ENCODE peak calls at places on chromosomes 7 and 10, in seven cellular contexts. G, U, I, J, E, X and F are unnamed samples.

GRCh38 chr10:124703372-124703771 is 40.8 kb downstream of the FAM53B start:
- DNase-seq in G (no peak), U (no peak), I (no peak), J (no peak), E (no peak), X (no peak), F (no peak)

GRCh38 chr7:99115379-99115778 is 28.5 kb downstream of the SMURF1 start:
- DNase-seq in G (no peak), U (no peak), I (no peak), J (no peak), E (no peak), X (no peak), F (no peak)

GRCh38 chr10:28445511-28445910 is 87.4 kb upstream of the WAC start:
- DNase-seq in G (no peak), U (no peak), I (no peak), J (no peak), E (peak), X (no peak), F (no peak)

GRCh38 chr7:41733063-41733398 is 30.1 kb upstream of the INHBA start:
- DNase-seq in G (no peak), U (no peak), I (no peak), J (no peak), E (peak), X (peak), F (no peak)

GRCh38 chr7:22194633-22195273 is 162.2 kb downstream of the RAPGEF5 start:
- DNase-seq in G (no peak), U (no peak), I (no peak), J (no peak), E (no peak), X (no peak), F (no peak)

GRCh38 chr7:83161851-83162401 is 758 bp downstream of the PCLO start:
- DNase-seq in G (no peak), U (no peak), I (no peak), J (no peak), E (no peak), X (no peak), F (peak)

GRCh38 chr10:11724938-11725776 is 17.0 kb upstream of the ECHDC3 start:
- DNase-seq in G (peak), U (peak), I (peak), J (peak), E (peak), X (peak), F (peak)

GRCh38 chr7:43385856-43386255 is 197.1 kb upstream of the STK17A start:
- DNase-seq in G (no peak), U (peak), I (no peak), J (no peak), E (no peak), X (peak), F (no peak)

GRCh38 chr7:100572949-100573675 is 588 bp downstream of the SAP25 start:
- DNase-seq in G (no peak), U (no peak), I (no peak), J (no peak), E (no peak), X (no peak), F (no peak)

GRCh38 chr10:69419761-69420126 is 3.0 kb upstream of the TACR2 start:
- DNase-seq in G (no peak), U (no peak), I (no peak), J (no peak), E (no peak), X (no peak), F (no peak)

GRCh38 chr10:416091-416515 is 273.4 kb downstream of the DIP2C start:
- DNase-seq in G (no peak), U (no peak), I (no peak), J (no peak), E (no peak), X (no peak), F (no peak)

GRCh38 chr7:114083714-114084113 is 164.9 kb upstream of the PPP1R3A start:
- DNase-seq in G (no peak), U (no peak), I (no peak), J (no peak), E (no peak), X (peak), F (no peak)

GRCh38 chr10:102501201-102502028 is 1.1 kb downstream of the ACTR1A start:
- DNase-seq in G (no peak), U (no peak), I (no peak), J (no peak), E (no peak), X (no peak), F (no peak)

GRCh38 chr10:61302124-61302523 is 151.1 kb downstream of the TMEM26 start:
- DNase-seq in G (no peak), U (peak), I (no peak), J (no peak), E (no peak), X (no peak), F (no peak)

GRCh38 chr7:95725170-95725569 is 47.2 kb upstream of the DYNC1I1 start:
- DNase-seq in G (no peak), U (no peak), I (peak), J (no peak), E (no peak), X (no peak), F (peak)

GRCh38 chr7:156823441-156823840 is 69.5 kb downstream of the LMBR1 start:
- DNase-seq in G (no peak), U (no peak), I (no peak), J (no peak), E (no peak), X (peak), F (no peak)

GRCh38 chr10:123997486-123998196 is 95.8 kb downstream of the CHST15 start:
- DNase-seq in G (no peak), U (peak), I (no peak), J (no peak), E (peak), X (peak), F (no peak)

GRCh38 chr7:139744768-139745250 is 33.0 kb downstream of the HIPK2 start:
- DNase-seq in G (no peak), U (no peak), I (no peak), J (no peak), E (no peak), X (no peak), F (no peak)

GRCh38 chr7:115292381-115292780 is 370.5 kb downstream of the MDFIC start:
- DNase-seq in G (no peak), U (no peak), I (no peak), J (no peak), E (no peak), X (no peak), F (no peak)

GRCh38 chr7:1922071-1922869 is 252.2 kb downstream of the ELFN1 start:
- DNase-seq in G (no peak), U (no peak), I (no peak), J (no peak), E (no peak), X (peak), F (no peak)

GRCh38 chr7:44292876-44293560 is 32.4 kb downstream of the CAMK2B start:
- DNase-seq in G (no peak), U (no peak), I (no peak), J (no peak), E (no peak), X (no peak), F (no peak)

GRCh38 chr7:150344299-150344698 is 2.9 kb upstream of the RARRES2 start:
- DNase-seq in G (no peak), U (no peak), I (no peak), J (no peak), E (no peak), X (no peak), F (no peak)

GRCh38 chr10:1057106-1057657 is 997 bp downstream of the WDR37 start:
- DNase-seq in G (no peak), U (peak), I (no peak), J (peak), E (no peak), X (peak), F (no peak)

GRCh38 chr7:47352394-47352968 is 229.4 kb downstream of the TNS3 start:
- DNase-seq in G (no peak), U (no peak), I (no peak), J (no peak), E (no peak), X (no peak), F (no peak)